ENCODE peak calls at places on chromosome 18, in four cellular contexts. One of them, this sample, is unnamed.

GRCh38 chr18:78632111-78632541 is 347.5 kb upstream of the SALL3 start:
- DNase-seq in K562: no peak
- DNase-seq in WTC11: no peak
- DNase-seq in HepG2: no peak
- DNase-seq in this sample: no peak

GRCh38 chr18:74819433-74820059 is 221.9 kb downstream of the ZNF407 start:
- DNase-seq in HepG2: peak
- DNase-seq in K562: peak
- DNase-seq in WTC11: peak
- DNase-seq in this sample: no peak

GRCh38 chr18:68267583-68267982 is 447.3 kb downstream of the TMX3 start:
- DNase-seq in HepG2: no peak
- DNase-seq in K562: no peak
- DNase-seq in WTC11: no peak
- DNase-seq in this sample: no peak

GRCh38 chr18:75811156-75811555 is 383.7 kb upstream of the SMIM21 start:
- DNase-seq in K562: no peak
- DNase-seq in WTC11: no peak
- DNase-seq in HepG2: no peak
- DNase-seq in this sample: no peak

GRCh38 chr18:5073026-5073944 is 123.8 kb downstream of the AKAIN1 start:
- DNase-seq in WTC11: no peak
- DNase-seq in HepG2: peak
- DNase-seq in K562: peak
- DNase-seq in this sample: no peak

GRCh38 chr18:46297621-46298020 is 193.4 kb downstream of the HAUS1 start:
- DNase-seq in K562: no peak
- DNase-seq in WTC11: no peak
- DNase-seq in HepG2: no peak
- DNase-seq in this sample: no peak

GRCh38 chr18:52700757-52701156 is 360.8 kb downstream of the DCC start:
- DNase-seq in K562: no peak
- DNase-seq in HepG2: peak
- DNase-seq in WTC11: no peak
- DNase-seq in this sample: no peak

GRCh38 chr18:79523221-79523737 is 127.5 kb downstream of the NFATC1 start:
- DNase-seq in K562: no peak
- DNase-seq in WTC11: no peak
- DNase-seq in HepG2: no peak
- DNase-seq in this sample: no peak

GRCh38 chr18:22276334-22276713 is 106.9 kb downstream of the GATA6 start:
- DNase-seq in WTC11: no peak
- DNase-seq in HepG2: no peak
- DNase-seq in K562: no peak
- DNase-seq in this sample: no peak

GRCh38 chr18:37364237-37364636 is 201.4 kb downstream of the CELF4 start:
- DNase-seq in HepG2: no peak
- DNase-seq in K562: no peak
- DNase-seq in WTC11: no peak
- DNase-seq in this sample: no peak

GRCh38 chr18:57015036-57015805 is 131.7 kb upstream of the BOD1L2 start:
- DNase-seq in HepG2: no peak
- DNase-seq in WTC11: no peak
- DNase-seq in K562: no peak
- DNase-seq in this sample: no peak

GRCh38 chr18:13266208-13267100 is 47.9 kb downstream of the LDLRAD4 start:
- DNase-seq in K562: no peak
- DNase-seq in HepG2: no peak
- DNase-seq in WTC11: no peak
- DNase-seq in this sample: no peak

GRCh38 chr18:30103881-30104280 is 938.7 kb downstream of the DSC3 start:
- DNase-seq in K562: no peak
- DNase-seq in HepG2: no peak
- DNase-seq in WTC11: no peak
- DNase-seq in this sample: no peak

GRCh38 chr18:3671181-3671580 is 221.2 kb downstream of the TGIF1 start:
- DNase-seq in HepG2: no peak
- DNase-seq in WTC11: no peak
- DNase-seq in K562: no peak
- DNase-seq in this sample: no peak

GRCh38 chr18:41881285-41881684 is 73.7 kb upstream of the PIK3C3 start:
- DNase-seq in HepG2: no peak
- DNase-seq in WTC11: no peak
- DNase-seq in K562: no peak
- DNase-seq in this sample: no peak

GRCh38 chr18:31970617-31971016 is 27.7 kb upstream of the TRAPPC8 start:
- DNase-seq in K562: no peak
- DNase-seq in HepG2: no peak
- DNase-seq in WTC11: no peak
- DNase-seq in this sample: no peak

GRCh38 chr18:28904789-28905364 is 727.9 kb upstream of the CDH2 start:
- DNase-seq in K562: no peak
- DNase-seq in HepG2: no peak
- DNase-seq in WTC11: no peak
- DNase-seq in this sample: no peak

GRCh38 chr18:56076735-56077134 is 488.7 kb upstream of the TCF4 start:
- DNase-seq in K562: no peak
- DNase-seq in WTC11: no peak
- DNase-seq in HepG2: no peak
- DNase-seq in this sample: no peak

GRCh38 chr18:12287684-12288405 is 20.2 kb upstream of the TUBB6 start:
- DNase-seq in WTC11: peak
- DNase-seq in HepG2: peak
- DNase-seq in K562: peak
- DNase-seq in this sample: no peak

GRCh38 chr18:78136986-78137385 is 842.6 kb upstream of the SALL3 start:
- DNase-seq in WTC11: no peak
- DNase-seq in HepG2: no peak
- DNase-seq in K562: no peak
- DNase-seq in this sample: no peak

GRCh38 chr18:62458868-62459716 is 63.7 kb upstream of the ZCCHC2 start:
- DNase-seq in WTC11: no peak
- DNase-seq in HepG2: no peak
- DNase-seq in K562: no peak
- DNase-seq in this sample: no peak

GRCh38 chr18:78739115-78739514 is 240.5 kb upstream of the SALL3 start:
- DNase-seq in HepG2: no peak
- DNase-seq in WTC11: no peak
- DNase-seq in K562: no peak
- DNase-seq in this sample: no peak

GRCh38 chr18:53850918-53851317 is 373.6 kb downstream of the MBD2 start:
- DNase-seq in WTC11: no peak
- DNase-seq in K562: no peak
- DNase-seq in HepG2: no peak
- DNase-seq in this sample: no peak

GRCh38 chr18:9673296-9674251 is 34.5 kb upstream of the RAB31 start:
- DNase-seq in HepG2: peak
- DNase-seq in K562: peak
- DNase-seq in WTC11: no peak
- DNase-seq in this sample: peak

GRCh38 chr18:10928971-10929373 is 220.4 kb downstream of the PIEZO2 start:
- DNase-seq in WTC11: no peak
- DNase-seq in HepG2: no peak
- DNase-seq in K562: no peak
- DNase-seq in this sample: peak

GRCh38 chr18:9792565-9793226 is 84.6 kb downstream of the RAB31 start:
- DNase-seq in K562: peak
- DNase-seq in WTC11: peak
- DNase-seq in HepG2: peak
- DNase-seq in this sample: no peak

GRCh38 chr18:28816155-28816554 is 639.2 kb upstream of the CDH2 start:
- DNase-seq in K562: no peak
- DNase-seq in WTC11: no peak
- DNase-seq in HepG2: no peak
- DNase-seq in this sample: no peak

GRCh38 chr18:28559511-28559910 is 382.6 kb upstream of the CDH2 start:
- DNase-seq in HepG2: no peak
- DNase-seq in K562: no peak
- DNase-seq in WTC11: no peak
- DNase-seq in this sample: no peak

GRCh38 chr18:54880706-54881105 is 52.4 kb downstream of the RAB27B start:
- DNase-seq in HepG2: no peak
- DNase-seq in WTC11: no peak
- DNase-seq in K562: no peak
- DNase-seq in this sample: no peak

GRCh38 chr18:25425030-25425429 is 73.1 kb upstream of the ZNF521 start:
- DNase-seq in K562: no peak
- DNase-seq in WTC11: no peak
- DNase-seq in HepG2: no peak
- DNase-seq in this sample: no peak

GRCh38 chr18:77133920-77134496 is 1.4 kb upstream of the MBP start:
- DNase-seq in WTC11: no peak
- DNase-seq in K562: no peak
- DNase-seq in HepG2: peak
- DNase-seq in this sample: no peak
- TF ChIP-seq TCF7 in WTC11: no peak
- TF ChIP-seq TCF7 in K562: no peak
- TF ChIP-seq TCF7 in HepG2: no peak
- TF ChIP-seq TCF7 in this sample: no peak

DNA sequence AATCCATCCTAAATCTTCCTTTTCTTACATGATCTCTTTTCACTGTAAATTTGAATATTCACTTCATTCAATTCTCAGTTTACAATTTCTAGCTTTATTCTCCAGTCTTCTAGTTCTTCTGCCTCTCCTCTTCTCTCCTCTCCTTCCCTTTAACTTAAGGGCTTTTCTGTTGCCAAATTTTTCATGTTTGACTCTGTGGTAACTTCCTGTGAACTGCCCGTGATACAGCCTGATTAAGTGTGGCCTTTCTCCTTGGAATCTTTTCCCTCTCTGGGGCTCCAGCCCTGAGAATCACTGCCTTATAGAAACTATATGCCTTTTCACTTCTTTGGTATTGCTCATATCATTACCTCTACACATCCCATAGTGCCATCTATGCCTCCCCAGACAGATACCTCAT is 1923.8 kb upstream of the CELF4 start:
- DNase-seq in K562: no peak
- DNase-seq in WTC11: no peak
- DNase-seq in HepG2: no peak
- DNase-seq in this sample: no peak
- TF ChIP-seq TCF7 in K562: no peak
- TF ChIP-seq TCF7 in WTC11: no peak
- TF ChIP-seq TCF7 in HepG2: no peak
- TF ChIP-seq TCF7 in this sample: no peak

GRCh38 chr18:48728204-48728833 is 189.5 kb downstream of the CTIF start:
- DNase-seq in WTC11: no peak
- DNase-seq in HepG2: no peak
- DNase-seq in K562: no peak
- DNase-seq in this sample: no peak
- TF ChIP-seq TCF7 in WTC11: no peak
- TF ChIP-seq TCF7 in HepG2: no peak
- TF ChIP-seq TCF7 in K562: no peak
- TF ChIP-seq TCF7 in this sample: no peak

DNA sequence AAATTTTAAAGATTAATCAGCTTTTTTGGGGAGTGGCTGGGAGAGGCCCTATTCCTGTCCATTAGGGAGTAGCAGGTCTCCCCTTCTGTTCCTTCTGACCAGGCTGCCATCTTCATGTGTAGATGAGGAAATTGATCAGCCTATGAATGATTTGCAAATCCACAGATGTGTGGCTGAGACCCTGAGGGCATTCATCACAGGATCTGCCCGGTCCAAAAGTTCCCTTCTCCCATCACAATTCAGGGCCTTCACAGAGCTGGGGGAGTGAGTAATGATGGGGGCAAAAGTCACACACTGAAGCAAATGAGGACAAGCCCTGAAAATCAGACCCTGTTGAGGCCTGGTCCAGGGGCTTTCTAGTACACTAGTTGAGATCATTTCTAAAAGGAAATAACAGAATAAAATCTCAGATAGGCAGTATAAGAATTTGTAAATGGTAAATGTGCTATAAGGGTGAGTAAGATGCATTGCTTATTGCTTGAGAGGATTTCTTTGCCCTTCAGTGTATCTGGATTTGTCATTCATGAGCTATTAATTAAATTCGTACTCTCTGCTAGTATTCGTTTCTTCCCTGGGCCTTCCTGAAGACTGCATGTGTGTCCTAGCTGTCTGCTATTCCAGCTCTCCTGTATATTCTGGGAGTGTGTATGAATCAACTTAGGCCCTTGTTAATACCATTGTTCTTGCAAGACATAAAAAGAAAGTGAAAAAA is 53.2 kb downstream of the SETBP1 start:
- DNase-seq in HepG2: no peak
- DNase-seq in WTC11: no peak
- DNase-seq in K562: no peak
- DNase-seq in this sample: no peak
- TF ChIP-seq TCF7 in HepG2: no peak
- TF ChIP-seq TCF7 in WTC11: no peak
- TF ChIP-seq TCF7 in K562: no peak
- TF ChIP-seq TCF7 in this sample: no peak

GRCh38 chr18:51235011-51235789 is 37.7 kb upstream of the MEX3C start:
- DNase-seq in HepG2: no peak
- DNase-seq in WTC11: no peak
- DNase-seq in K562: no peak
- DNase-seq in this sample: no peak
- TF ChIP-seq TCF7 in HepG2: no peak
- TF ChIP-seq TCF7 in WTC11: no peak
- TF ChIP-seq TCF7 in K562: no peak
- TF ChIP-seq TCF7 in this sample: no peak

DNA sequence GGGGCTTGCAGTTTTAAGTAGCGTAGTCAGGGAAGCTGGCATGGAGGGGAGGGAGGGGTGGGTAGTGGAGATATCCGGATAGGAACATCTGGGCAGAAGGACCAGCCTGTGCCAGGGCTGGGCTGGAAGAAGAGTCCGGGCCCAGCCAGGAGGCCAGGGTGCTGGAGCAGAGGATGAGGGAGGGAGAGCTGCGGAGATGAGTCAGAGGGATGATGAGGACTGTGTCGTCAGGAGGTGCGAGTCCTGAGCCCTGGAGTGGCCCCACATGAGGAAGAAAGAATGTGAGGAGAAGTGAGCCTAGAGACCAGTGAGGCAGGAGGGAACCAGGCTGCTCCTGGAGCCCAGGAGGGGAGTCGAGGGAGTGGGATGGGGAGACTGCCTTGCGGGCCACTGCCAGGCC is 82.4 kb downstream of the CTIF start:
- DNase-seq in HepG2: no peak
- DNase-seq in K562: no peak
- DNase-seq in WTC11: no peak
- DNase-seq in this sample: no peak
- TF ChIP-seq TCF7 in HepG2: no peak
- TF ChIP-seq TCF7 in K562: no peak
- TF ChIP-seq TCF7 in WTC11: no peak
- TF ChIP-seq TCF7 in this sample: no peak